ENCODE peak calls at places on chromosomes 5 and 9, in eight cellular contexts. W, V, P, L, X, D, A and J are unnamed samples.

GRCh38 chr9:70340572-70340971 is 73.9 kb downstream of the KLF9 start:
- DNase-seq in D (no peak), A (no peak), P (no peak), W (peak), L (no peak), V (no peak), X (no peak), J (no peak)

GRCh38 chr5:125198270-125198974 is 452.0 kb upstream of the ZNF608 start:
- DNase-seq in W (no peak), X (peak), D (peak), V (peak), P (peak), L (peak), A (peak), J (no peak)

GRCh38 chr5:16364906-16365305 is 100.7 kb downstream of the ZNF622 start:
- DNase-seq in D (no peak), V (no peak), W (no peak), X (no peak), A (no peak), L (no peak), P (no peak), J (no peak)

GRCh38 chr5:40799248-40799647 is 1.1 kb upstream of the PRKAA1 start:
- DNase-seq in D (no peak), P (no peak), A (no peak), X (no peak), L (no peak), V (no peak), W (no peak), J (no peak)

GRCh38 chr5:74685979-74686631 is 1.1 kb downstream of the HEXB start:
- DNase-seq in D (peak), X (no peak), W (no peak), L (peak), P (no peak), V (no peak), A (no peak), J (peak)

GRCh38 chr5:6819521-6819920 is 106.3 kb downstream of the TENT4A start:
- DNase-seq in X (no peak), W (no peak), V (no peak), L (no peak), P (no peak), A (no peak), D (no peak), J (no peak)

GRCh38 chr9:95332860-95333259 is 15.4 kb upstream of the FANCC start:
- DNase-seq in L (no peak), W (no peak), D (no peak), A (no peak), X (no peak), P (no peak), V (no peak), J (no peak)

GRCh38 chr5:168125445-168126199 is 165.8 kb upstream of the WWC1 start:
- DNase-seq in V (no peak), A (no peak), P (no peak), D (peak), L (no peak), W (no peak), X (no peak), J (no peak)

GRCh38 chr9:35136866-35137265 is 21.2 kb upstream of the ATOSB start:
- DNase-seq in W (no peak), L (no peak), D (no peak), P (no peak), A (no peak), V (no peak), X (no peak), J (no peak)

GRCh38 chr5:36723921-36724320 is 117.5 kb downstream of the SLC1A3 start:
- DNase-seq in D (no peak), W (no peak), P (no peak), L (peak), A (no peak), V (no peak), X (no peak), J (peak)

GRCh38 chr9:107976767-107977166 is 487.2 kb upstream of the KLF4 start:
- DNase-seq in P (no peak), V (no peak), L (no peak), X (no peak), D (peak), A (no peak), W (no peak), J (no peak)

GRCh38 chr5:139413963-139414362 is 10.1 kb upstream of the SPATA24 start:
- DNase-seq in L (peak), P (no peak), D (no peak), A (no peak), V (no peak), W (no peak), X (no peak), J (peak)

GRCh38 chr5:64767959-64768357 is 533 bp downstream of the SREK1IP1 start:
- DNase-seq in P (no peak), L (peak), D (no peak), V (no peak), W (no peak), A (no peak), X (peak), J (no peak)

GRCh38 chr9:136712690-136713554 is 550 bp downstream of the DIPK1B start:
- DNase-seq in A (no peak), X (no peak), D (no peak), P (no peak), W (no peak), L (no peak), V (no peak), J (no peak)

GRCh38 chr5:80318212-80318611 is 1.6 kb upstream of the SPZ1 start:
- DNase-seq in D (peak), P (peak), V (peak), X (no peak), A (no peak), L (no peak), W (no peak), J (no peak)

GRCh38 chr5:161256957-161257356 is 289.6 kb downstream of the GABRB2 start:
- DNase-seq in D (no peak), V (no peak), L (peak), P (no peak), X (no peak), A (no peak), W (no peak), J (no peak)

GRCh38 chr5:178241259-178241658 is 8.7 kb upstream of the PHYKPL start:
- DNase-seq in L (peak), P (no peak), V (no peak), D (no peak), W (no peak), X (no peak), A (no peak), J (no peak)

GRCh38 chr9:128555180-128555721 is 2.9 kb downstream of the SPTAN1 start:
- DNase-seq in D (no peak), L (no peak), V (no peak), X (no peak), W (peak), A (peak), P (no peak), J (no peak)

GRCh38 chr5:148828461-148829247 is 2.2 kb downstream of the ADRB2 start:
- DNase-seq in L (no peak), A (no peak), X (no peak), P (no peak), V (no peak), W (no peak), D (no peak), J (no peak)
- TF ChIP-seq CTCF in L (peak), A (no peak), X (peak), P (no peak), V (no peak), W (no peak), D (no peak), J (no peak)

DNA sequence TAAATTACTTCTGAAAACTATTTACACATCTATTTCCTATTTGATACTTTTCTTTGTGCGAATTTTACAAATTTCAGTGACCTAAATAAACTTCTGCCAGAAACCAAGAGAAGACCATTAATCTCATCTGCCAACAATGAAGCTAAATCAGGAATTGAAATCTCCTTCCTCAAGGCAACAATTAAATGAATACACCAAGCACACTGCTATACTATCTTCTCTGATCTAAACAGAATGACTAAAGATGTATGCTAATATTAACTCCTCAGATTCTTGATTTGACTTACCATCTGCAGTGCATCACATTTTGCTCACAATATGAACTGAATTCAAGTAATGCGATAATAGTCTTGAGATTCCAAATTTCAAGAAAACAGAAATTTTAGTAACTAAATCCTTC is 82.3 kb downstream of the CEP120 start:
- DNase-seq in P (no peak), D (no peak), W (no peak), V (no peak), L (no peak), X (no peak), A (no peak), J (no peak)
- TF ChIP-seq CTCF in P (no peak), D (no peak), W (no peak), V (no peak), L (no peak), X (no peak), A (no peak), J (no peak)

GRCh38 chr5:170341545-170341944 is 44.0 kb upstream of the LCP2 start:
- DNase-seq in X (no peak), D (no peak), V (no peak), P (no peak), A (no peak), L (no peak), W (no peak), J (no peak)

GRCh38 chr5:170338272-170338671 is 40.7 kb upstream of the LCP2 start:
- DNase-seq in X (no peak), P (no peak), V (no peak), D (no peak), W (no peak), A (no peak), L (no peak), J (no peak)

GRCh38 chr5:170337055-170337454 is 39.5 kb upstream of the LCP2 start:
- DNase-seq in L (no peak), W (no peak), P (no peak), V (no peak), A (no peak), D (no peak), X (no peak), J (no peak)

GRCh38 chr5:170339780-170340167 is 42.2 kb upstream of the LCP2 start:
- DNase-seq in P (no peak), L (no peak), X (no peak), A (no peak), D (no peak), W (no peak), V (no peak), J (no peak)

GRCh38 chr5:170338933-170339779 is 41.6 kb upstream of the LCP2 start:
- DNase-seq in X (no peak), V (no peak), A (no peak), D (no peak), L (peak), W (no peak), P (no peak), J (peak)
- TF ChIP-seq CTCF in X (peak), V (no peak), A (no peak), D (peak), L (peak), W (peak), P (no peak), J (peak)

GRCh38 chr5:103409013-103409670 is 150.6 kb downstream of the MACIR start:
- DNase-seq in W (no peak), P (no peak), D (no peak), V (no peak), L (no peak), X (no peak), A (no peak), J (no peak)

GRCh38 chr5:103410174-103410573 is 151.6 kb downstream of the MACIR start:
- DNase-seq in W (no peak), D (no peak), A (no peak), V (no peak), X (no peak), P (no peak), L (peak), J (peak)

GRCh38 chr5:103414598-103414997 is 148.0 kb downstream of the NUDT12 start:
- DNase-seq in W (no peak), A (no peak), P (no peak), V (no peak), X (no peak), L (no peak), D (no peak), J (no peak)

GRCh38 chr5:103408408-103408807 is 149.8 kb downstream of the MACIR start:
- DNase-seq in A (no peak), V (no peak), X (no peak), D (no peak), L (no peak), W (no peak), P (no peak), J (no peak)

DNA sequence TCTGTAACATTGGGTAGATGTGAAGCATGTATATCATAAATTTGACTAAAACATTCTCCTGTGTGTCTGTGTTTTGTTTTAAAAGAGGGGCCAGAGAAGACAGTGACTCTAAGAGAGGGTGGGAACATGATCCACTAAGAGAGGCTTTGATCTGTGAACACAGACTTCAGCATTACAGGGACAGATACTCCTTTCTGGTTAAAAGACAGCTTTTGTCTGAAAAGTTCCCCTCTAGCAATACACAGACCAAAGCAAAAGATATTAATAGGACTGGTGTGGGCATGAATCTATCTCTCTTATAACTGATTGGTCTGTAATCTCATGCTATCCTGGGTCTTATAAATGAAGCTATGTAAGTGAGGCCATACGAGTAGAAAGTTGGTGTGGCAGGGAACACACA is 150.9 kb downstream of the NUDT12 start:
- DNase-seq in P (no peak), D (no peak), W (no peak), L (no peak), V (no peak), A (no peak), X (no peak), J (no peak)
- TF ChIP-seq CTCF in P (no peak), D (no peak), W (no peak), L (no peak), V (no peak), A (no peak), X (no peak), J (no peak)

DNA sequence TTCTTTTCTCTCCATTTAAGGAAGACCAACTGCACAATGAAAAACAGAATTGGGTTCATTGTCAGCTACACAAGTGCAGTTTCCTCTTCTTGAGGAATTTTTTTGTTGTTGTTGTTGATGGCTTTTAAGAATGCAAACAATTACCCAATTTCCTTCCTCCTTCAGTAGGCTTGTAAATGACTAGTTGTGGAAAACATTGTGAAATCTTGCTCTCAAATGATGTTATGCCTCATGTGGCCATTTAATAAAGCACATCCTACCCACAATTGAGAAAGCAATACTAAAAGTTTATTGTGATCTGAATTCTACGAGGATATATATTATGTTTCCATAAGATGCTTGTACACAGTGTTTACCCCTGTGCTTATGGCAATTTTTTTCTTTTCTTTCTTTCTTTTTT is 171.6 kb downstream of the FAM174A start:
- DNase-seq in W (no peak), P (no peak), L (peak), V (no peak), D (no peak), A (no peak), X (no peak), J (no peak)
- TF ChIP-seq CTCF in W (no peak), P (no peak), L (no peak), V (no peak), D (no peak), A (peak), X (no peak), J (no peak)

GRCh38 chr5:112179290-112179689 is 239.8 kb downstream of the EPB41L4A start:
- DNase-seq in A (no peak), X (no peak), P (no peak), D (no peak), L (no peak), V (no peak), W (no peak), J (no peak)
- TF ChIP-seq CTCF in A (no peak), X (no peak), P (no peak), D (no peak), L (no peak), V (no peak), W (no peak), J (no peak)

GRCh38 chr5:112551437-112552018 is 132.5 kb upstream of the EPB41L4A start:
- DNase-seq in D (no peak), V (peak), W (peak), X (peak), L (peak), A (peak), P (peak), J (peak)
- TF ChIP-seq CTCF in D (peak), V (peak), W (peak), X (peak), L (peak), A (peak), P (peak), J (peak)

GRCh38 chr5:150604894-150605440 is 35.5 kb upstream of the SYNPO start:
- DNase-seq in V (no peak), W (no peak), X (no peak), P (no peak), A (no peak), L (no peak), D (peak), J (no peak)
- TF ChIP-seq CTCF in V (no peak), W (no peak), X (no peak), P (no peak), A (no peak), L (no peak), D (no peak), J (no peak)